ENCODE peak calls at places on chromosomes 5 and 9, in eight cellular contexts. C is fibroblast of lung, M is mammary epithelial cell, O is astrocyte, L is HepG2, K is mucosa of descending colon, V is PC-9, T is gastrocnemius medialis. X is an unnamed sample.

GRCh38 chr9:13860019-13860418 is 453.9 kb downstream of the NFIB start:
- DNase-seq in O (no peak), M (no peak), K (no peak), V (no peak), C (no peak), T (peak; percentile 18), L (no peak), X (no peak)

GRCh38 chr5:57383093-57383861 is 99.3 kb downstream of the ACTBL2 start:
- DNase-seq in C (peak; percentile 92), O (peak; percentile 89), V (peak; percentile 62), T (no peak), K (no peak), L (peak; percentile 30), M (peak; percentile 75), X (peak; percentile 76)

GRCh38 chr9:133524679-133525228 is at the start of gene MYMK:
- DNase-seq in C (no peak), L (no peak), M (no peak), O (no peak), V (no peak), T (no peak), K (no peak), X (no peak)

GRCh38 chr5:177453852-177454396 is 7.3 kb downstream of the PRR7 start:
- DNase-seq in C (peak; percentile 23), T (no peak), L (no peak), K (no peak), V (no peak), M (no peak), O (no peak), X (no peak)

GRCh38 chr9:75147638-75148037 is 59.3 kb downstream of the OSTF1 start:
- DNase-seq in V (no peak), T (no peak), M (no peak), K (no peak), O (peak; percentile 10), L (no peak), C (peak; percentile 37), X (no peak)

GRCh38 chr5:3654515-3654914 is 58.9 kb downstream of the IRX1 start:
- DNase-seq in T (no peak), L (no peak), O (no peak), K (no peak), V (no peak), C (no peak), M (no peak), X (no peak)

GRCh38 chr9:122580360-122580759 is 2.8 kb downstream of the OR1L8 start:
- DNase-seq in C (peak; percentile 68), O (peak; percentile 60), M (peak; percentile 55), L (no peak), K (no peak), V (peak; percentile 6), T (no peak), X (no peak)

GRCh38 chr9:21730899-21731298 is 71.5 kb upstream of the MTAP start:
- DNase-seq in T (no peak), K (no peak), V (no peak), O (peak; percentile 44), C (peak; percentile 58), L (no peak), M (no peak), X (no peak)

GRCh38 chr9:87714819-87715218 is 11.1 kb upstream of the CTSL start:
- DNase-seq in M (peak; percentile 63), L (peak; percentile 89), K (no peak), V (no peak), C (peak; percentile 79), O (peak; percentile 75), T (peak; percentile 58), X (peak; percentile 14)

GRCh38 chr5:141003791-141004601 is 37.7 kb downstream of the PCDHAC2 start:
- DNase-seq in L (no peak), V (peak; percentile 83), T (no peak), K (no peak), C (no peak), O (no peak), M (peak; percentile 98), X (peak; percentile 5)

GRCh38 chr9:15444141-15444540 is 21.5 kb downstream of the SNAPC3 start:
- DNase-seq in M (no peak), T (no peak), K (no peak), V (no peak), O (no peak), C (no peak), L (no peak), X (peak; percentile 2)

GRCh38 chr9:111153973-111154590 is 115.8 kb upstream of the LPAR1 start:
- DNase-seq in K (no peak), T (no peak), V (no peak), M (peak; percentile 18), O (peak; percentile 68), L (no peak), C (peak; percentile 73), X (no peak)

GRCh38 chr9:123445981-123446610 is 90.1 kb downstream of the CRB2 start:
- DNase-seq in T (no peak), V (no peak), K (no peak), L (no peak), M (no peak), C (peak; percentile 78), O (peak; percentile 72), X (no peak)

GRCh38 chr5:99034336-99034735 is 105.5 kb upstream of the CHD1 start:
- DNase-seq in L (no peak), O (peak; percentile 42), M (no peak), K (no peak), V (no peak), T (no peak), C (peak; percentile 61), X (no peak)

GRCh38 chr5:126079266-126079665 is 343.9 kb upstream of the GRAMD2B start:
- DNase-seq in C (no peak), T (no peak), M (no peak), L (no peak), K (no peak), V (no peak), O (no peak), X (no peak)

GRCh38 chr5:87210743-87211142 is 56.9 kb upstream of the RASA1 start:
- DNase-seq in C (no peak), V (no peak), M (peak; percentile 82), T (no peak), K (no peak), L (no peak), O (no peak), X (no peak)

GRCh38 chr9:1701113-1701512 is 314.0 kb upstream of the SMARCA2 start:
- DNase-seq in K (no peak), O (no peak), T (no peak), L (no peak), V (no peak), C (no peak), M (no peak), X (no peak)

GRCh38 chr5:65948115-65948772 is 21.9 kb downstream of the ERBIN start:
- DNase-seq in V (no peak), C (no peak), L (no peak), T (no peak), K (no peak), O (no peak), M (no peak), X (no peak)

GRCh38 chr5:134493461-134494055 is 31.9 kb upstream of the JADE2 start:
- DNase-seq in M (no peak), O (no peak), C (no peak), L (no peak), K (no peak), T (no peak), V (no peak), X (no peak)

GRCh38 chr5:80962630-80963520 is 2.7 kb downstream of the RASGRF2 start:
- DNase-seq in T (no peak), K (no peak), C (no peak), V (no peak), M (no peak), L (no peak), O (no peak), X (no peak)

GRCh38 chr9:34337404-34337803 is 8.0 kb downstream of the NUDT2 start:
- DNase-seq in M (no peak), L (no peak), V (no peak), T (no peak), O (no peak), C (no peak), K (no peak), X (no peak)

GRCh38 chr9:34334916-34335315 is 5.5 kb downstream of the NUDT2 start:
- DNase-seq in L (no peak), O (no peak), T (no peak), K (no peak), C (no peak), V (no peak), M (no peak), X (no peak)

GRCh38 chr9:34341659-34342266 is 12.4 kb downstream of the NUDT2 start:
- DNase-seq in M (no peak), C (no peak), L (no peak), K (no peak), V (no peak), T (no peak), O (no peak), X (no peak)

GRCh38 chr9:34335376-34335775 is 6.0 kb downstream of the NUDT2 start:
- DNase-seq in K (no peak), C (no peak), T (no peak), L (no peak), M (no peak), O (no peak), V (no peak), X (no peak)

DNA sequence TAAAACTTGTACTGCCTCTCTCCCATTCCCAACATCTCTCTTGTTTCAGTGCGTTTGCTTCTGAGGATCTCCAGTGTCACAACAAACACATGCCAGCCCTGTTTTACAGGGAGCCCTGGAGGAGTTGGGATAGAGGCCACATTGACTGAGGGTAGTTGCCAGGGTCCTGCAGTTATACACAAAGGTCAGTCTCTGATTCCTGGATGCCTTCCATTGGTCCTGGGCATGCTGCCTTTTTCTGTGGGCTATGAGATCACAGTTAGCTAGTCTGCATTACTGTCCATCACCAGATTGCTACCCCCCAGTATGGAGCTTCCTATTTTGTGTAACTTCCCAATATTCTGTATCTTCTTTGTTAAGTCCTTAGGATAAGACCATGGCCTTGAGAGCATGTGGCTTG is 9.3 kb downstream of the NUDT2 start:
- DNase-seq in T (peak; percentile 70), M (no peak), C (no peak), L (no peak), V (no peak), O (no peak), K (no peak), X (no peak)
- H3K4me1 ChIP-seq in T (peaks cover 32% of the 10 kb centered on the region), M (peaks cover 8% of the 10 kb centered on the region), C (no peaks in the 10 kb centered on the region), L (peaks cover 34% of the 10 kb centered on the region), V (no peaks in the 10 kb centered on the region), O (no peaks in the 10 kb centered on the region), K (no peaks in the 10 kb centered on the region), X (no peaks in the 10 kb centered on the region)

GRCh38 chr5:120988970-120989369 is 524.9 kb downstream of the PRR16 start:
- DNase-seq in L (no peak), M (no peak), O (no peak), C (no peak), V (no peak), T (no peak), K (no peak), X (no peak)
- TF ChIP-seq CTCF in L (no peak), M (no peak), O (no peak), C (no peak), V (no peak), T (no peak), K (no peak), X (no peak)

GRCh38 chr9:71968541-71969090 is 57.2 kb downstream of the C9orf85 start:
- DNase-seq in O (no peak), L (no peak), K (no peak), V (no peak), C (no peak), M (no peak), T (no peak), X (no peak)
- H3K4me1 ChIP-seq in O (no peaks in the 10 kb centered on the region), L (no peaks in the 10 kb centered on the region), K (no peaks in the 10 kb centered on the region), V (no peaks in the 10 kb centered on the region), C (no peaks in the 10 kb centered on the region), M (no peaks in the 10 kb centered on the region), T (no peaks in the 10 kb centered on the region), X (no peaks in the 10 kb centered on the region)

GRCh38 chr9:137416563-137417151 is 6.3 kb downstream of the EXD3 start:
- DNase-seq in L (no peak), T (no peak), K (peak; percentile 30), V (no peak), C (no peak), O (no peak), M (no peak), X (no peak)
- TF ChIP-seq CTCF in L (no peak), T (no peak), K (no peak), V (no peak), C (no peak), O (no peak), M (no peak), X (no peak)

X was measured in Caco-2.